ENCODE peak calls at places on chromosomes 12 and 14, in ten cellular contexts. C is SK-N-SH; K is AG04450; Y is IMR-90; F is CD8-positive, alpha-beta memory T cell; D is breast epithelium; B is thoracic aorta; O is MM.1S; G is astrocyte; E is mucosa of descending colon. H is an unnamed sample. For H3K9me3, the result is how much of the 10 kb centered on the place peaks cover.

GRCh38 chr12:7542046-7542445 is 38.5 kb upstream of the CD163 start:
- DNase-seq in B (no peak), D (no peak), E (no peak), O (no peak), Y (no peak), G (no peak), F (no peak), K (no peak), C (no peak), H (no peak)

GRCh38 chr12:130916251-130916911 is 37.3 kb upstream of the ADGRD1 start:
- DNase-seq in C (peak), O (no peak), E (no peak), K (no peak), D (no peak), B (no peak), F (no peak), G (no peak), Y (peak), H (no peak)

GRCh38 chr14:58977366-58977765 is 211.1 kb upstream of the DAAM1 start:
- DNase-seq in K (no peak), F (no peak), O (no peak), D (no peak), G (peak), B (no peak), C (no peak), Y (peak), E (no peak), H (no peak)

GRCh38 chr12:12560587-12561304 is 1.9 kb downstream of the DUSP16 start:
- DNase-seq in E (no peak), C (peak), G (peak), D (no peak), B (no peak), Y (peak), F (peak), K (no peak), O (peak), H (peak)

GRCh38 chr14:47442206-47442605 is 233.2 kb downstream of the MDGA2 start:
- DNase-seq in B (no peak), F (no peak), C (no peak), K (no peak), G (peak), O (no peak), E (no peak), D (no peak), Y (no peak), H (no peak)

GRCh38 chr12:42162198-42162597 is 17.5 kb upstream of the GXYLT1 start:
- DNase-seq in D (no peak), E (no peak), G (peak), Y (peak), O (no peak), F (no peak), B (no peak), C (no peak), K (no peak), H (no peak)

GRCh38 chr14:97306133-97306784 is 509.1 kb downstream of the VRK1 start:
- DNase-seq in Y (no peak), E (no peak), O (peak), D (no peak), F (no peak), C (no peak), G (peak), K (no peak), B (no peak), H (no peak)

GRCh38 chr12:114339626-114340025 is 66.3 kb downstream of the TBX5 start:
- DNase-seq in F (no peak), O (no peak), E (no peak), G (peak), B (no peak), C (no peak), Y (peak), D (no peak), K (peak), H (no peak)

GRCh38 chr12:49887536-49888401 is 15.9 kb downstream of the FAIM2 start:
- DNase-seq in G (no peak), D (peak), Y (no peak), E (peak), F (no peak), O (no peak), C (no peak), B (no peak), K (no peak), H (no peak)

GRCh38 chr14:43778956-43779639 is 728.0 kb downstream of the FSCB start:
- DNase-seq in K (no peak), F (no peak), D (no peak), B (no peak), E (no peak), Y (no peak), G (no peak), O (no peak), C (no peak), H (no peak)

GRCh38 chr12:124923906-124924734 is 9.7 kb upstream of the UBC start:
- DNase-seq in G (peak), F (no peak), Y (peak), K (no peak), D (no peak), O (no peak), E (no peak), B (no peak), C (no peak), H (peak)

GRCh38 chr12:123076604-123077297 is 74.1 kb downstream of the PITPNM2 start:
- DNase-seq in G (no peak), K (no peak), B (no peak), C (peak), O (no peak), F (peak), D (no peak), Y (no peak), E (no peak), H (peak)

GRCh38 chr14:106058342-106058741 is 532.0 kb downstream of the TMEM121 start:
- DNase-seq in K (no peak), D (no peak), O (no peak), F (no peak), C (no peak), E (no peak), G (no peak), Y (no peak), B (no peak), H (no peak)
- H3K9me3 ChIP-seq in K (under half), D (under half), O (under half), F (under half), C (under half), E (under half), G (under half), Y (under half), B (under half), H (under half)

DNA sequence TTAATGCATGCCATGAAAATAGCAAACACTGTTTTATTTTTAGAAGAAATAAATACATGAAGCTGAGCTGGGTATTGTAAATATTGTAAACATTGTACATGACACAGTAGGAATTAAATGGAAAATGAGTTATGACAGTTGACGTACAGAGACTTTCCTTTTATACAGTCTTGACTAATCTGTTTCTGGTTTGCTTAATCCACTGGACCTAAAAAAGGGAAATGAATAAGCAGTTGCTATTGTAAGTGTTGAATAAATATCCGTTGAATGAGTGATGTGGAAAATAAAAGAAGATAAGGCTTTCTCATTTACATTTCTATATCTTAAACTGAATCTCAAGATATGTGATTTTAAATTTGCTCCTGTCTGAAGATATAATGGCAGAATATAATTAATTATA is 15.0 kb downstream of the PMCH start:
- DNase-seq in E (no peak), B (no peak), K (no peak), Y (no peak), F (no peak), G (no peak), O (no peak), D (no peak), C (no peak), H (no peak)
- H3K4me3 ChIP-seq in E (no peak), B (no peak), K (no peak), Y (no peak), F (no peak), G (no peak), O (no peak), D (no peak), C (no peak), H (no peak)

GRCh38 chr14:26845106-26845818 is 247.4 kb upstream of the NOVA1 start:
- DNase-seq in F (no peak), Y (no peak), C (no peak), G (no peak), O (no peak), E (no peak), K (no peak), B (no peak), D (no peak), H (no peak)

GRCh38 chr14:26839481-26839880 is 241.6 kb upstream of the NOVA1 start:
- DNase-seq in E (no peak), O (no peak), G (no peak), F (no peak), C (no peak), K (no peak), Y (no peak), D (no peak), B (no peak), H (no peak)

GRCh38 chr14:26846388-26846787 is 248.6 kb upstream of the NOVA1 start:
- DNase-seq in C (no peak), O (no peak), Y (no peak), E (no peak), G (peak), B (no peak), K (no peak), F (no peak), D (no peak), H (no peak)

GRCh38 chr14:26841920-26842741 is 244.3 kb upstream of the NOVA1 start:
- DNase-seq in O (no peak), D (no peak), F (no peak), C (no peak), K (peak), B (no peak), Y (peak), G (peak), E (no peak), H (no peak)

GRCh38 chr14:26841361-26841760 is 243.5 kb upstream of the NOVA1 start:
- DNase-seq in G (peak), O (no peak), C (no peak), E (no peak), K (no peak), F (no peak), D (no peak), Y (no peak), B (no peak), H (no peak)
- H3K9me3 ChIP-seq in G (under half), O (under half), C (under half), E (under half), K (under half), F (under half), D (under half), Y (under half), B (under half), H (under half)

DNA sequence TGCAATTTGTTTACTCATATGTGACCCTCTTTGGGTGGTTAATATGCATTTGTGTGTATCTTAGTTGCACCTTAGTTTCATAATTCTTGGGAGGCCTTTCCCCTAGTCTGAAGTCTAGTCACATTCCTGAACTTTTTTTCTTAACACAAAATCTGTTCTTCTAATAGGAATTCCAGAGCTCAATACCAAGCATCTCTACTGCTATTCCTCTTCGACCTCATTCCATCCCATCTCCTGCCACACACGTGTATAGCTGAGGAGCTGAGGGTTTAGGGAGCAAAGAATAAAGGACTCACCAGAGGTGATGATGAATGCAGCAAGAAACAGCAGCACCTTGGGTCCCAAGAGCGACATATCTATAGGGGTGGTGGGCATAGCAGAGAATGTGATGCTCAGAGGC is 875 bp downstream of the MFAP5 start:
- DNase-seq in Y (no peak), O (no peak), K (no peak), C (no peak), B (no peak), G (peak), E (no peak), D (no peak), F (no peak), H (no peak)
- H3K4me3 ChIP-seq in Y (no peak), O (no peak), K (no peak), C (no peak), B (no peak), G (peak), E (no peak), D (no peak), F (no peak), H (no peak)

GRCh38 chr12:37545759-37546158 is 770.8 kb upstream of the ALG10B start:
- DNase-seq in D (no peak), F (no peak), E (no peak), K (no peak), C (no peak), Y (no peak), G (no peak), O (no peak), B (no peak), H (no peak)

GRCh38 chr12:37543131-37543965 is 773.2 kb upstream of the ALG10B start:
- DNase-seq in B (no peak), K (no peak), C (peak), E (no peak), F (no peak), D (no peak), Y (no peak), G (no peak), O (no peak), H (no peak)

GRCh38 chr12:37546206-37546605 is 770.4 kb upstream of the ALG10B start:
- DNase-seq in Y (no peak), F (no peak), O (no peak), K (no peak), B (no peak), D (no peak), E (no peak), C (no peak), G (no peak), H (no peak)

GRCh38 chr12:37541356-37541755 is 775.2 kb upstream of the ALG10B start:
- DNase-seq in D (no peak), E (no peak), O (no peak), G (no peak), F (no peak), C (no peak), B (no peak), K (no peak), Y (no peak), H (no peak)

GRCh38 chr12:37543966-37544668 is 772.5 kb upstream of the ALG10B start:
- DNase-seq in E (no peak), F (no peak), B (no peak), K (no peak), O (no peak), C (no peak), D (no peak), Y (no peak), G (no peak), H (no peak)
- H3K9me3 ChIP-seq in E (half or more), F (under half), B (under half), K (half or more), O (under half), C (under half), D (under half), Y (half or more), G (under half), H (under half)

GRCh38 chr12:1560704-1561103 is 33.7 kb downstream of the FBXL14 start:
- DNase-seq in B (no peak), D (no peak), E (no peak), C (no peak), O (no peak), K (no peak), F (no peak), Y (no peak), G (no peak), H (no peak)
- H3K4me3 ChIP-seq in B (no peak), D (no peak), E (no peak), C (no peak), O (no peak), K (no peak), F (no peak), Y (no peak), G (no peak), H (no peak)